ENCODE peak calls at places on chromosome 1, in nine cellular contexts. N, T, B, E, F, Q, S, R and J are unnamed samples.

GRCh38 chr1:164671597-164672327 is 112.8 kb downstream of the PBX1 start:
- DNase-seq in R (no peak), N (no peak), F (no peak), E (no peak), Q (no peak), B (no peak), T (no peak), S (peak), J (no peak)

GRCh38 chr1:158799689-158800088 is 18.7 kb upstream of the OR6N2 start:
- DNase-seq in Q (no peak), F (no peak), B (no peak), E (no peak), R (no peak), T (no peak), S (no peak), N (no peak), J (no peak)

GRCh38 chr1:26156285-26157038 is 2.4 kb upstream of the FAM110D start:
- DNase-seq in T (peak), R (no peak), F (no peak), N (peak), S (no peak), Q (no peak), E (no peak), B (no peak), J (no peak)

GRCh38 chr1:196655037-196655436 is 3.2 kb downstream of the CFH start:
- DNase-seq in R (no peak), N (no peak), B (no peak), T (no peak), S (no peak), Q (no peak), F (no peak), E (no peak), J (no peak)

GRCh38 chr1:161915051-161915503 is 108.6 kb downstream of the OLFML2B start:
- DNase-seq in R (no peak), Q (no peak), B (no peak), N (no peak), E (no peak), S (no peak), F (peak), T (no peak), J (no peak)

GRCh38 chr1:55064861-55065263 is 25.5 kb downstream of the PCSK9 start:
- DNase-seq in B (peak), R (peak), E (peak), N (peak), Q (no peak), S (peak), F (no peak), T (no peak), J (no peak)

GRCh38 chr1:155729031-155729898 is 40.4 kb downstream of the DAP3 start:
- DNase-seq in R (no peak), T (peak), S (peak), N (no peak), Q (peak), F (peak), B (peak), E (no peak), J (no peak)

GRCh38 chr1:209150114-209150513 is 433.4 kb upstream of the CAMK1G start:
- DNase-seq in Q (no peak), N (no peak), B (no peak), F (peak), S (peak), E (no peak), T (peak), R (no peak), J (no peak)

GRCh38 chr1:177937174-177937770 is 32.6 kb downstream of the SEC16B start:
- DNase-seq in N (no peak), T (no peak), F (no peak), B (no peak), R (no peak), S (no peak), Q (no peak), E (no peak), J (no peak)

GRCh38 chr1:153919879-153920852 is 2.6 kb downstream of the GATAD2B start:
- DNase-seq in Q (no peak), F (no peak), R (no peak), T (no peak), B (no peak), N (peak), S (peak), E (no peak), J (no peak)

GRCh38 chr1:44808063-44808937 is at the start of gene BTBD19:
- DNase-seq in N (no peak), R (no peak), T (peak), S (peak), Q (peak), E (no peak), B (no peak), F (peak), J (no peak)

GRCh38 chr1:153387001-153387400 is 3.9 kb downstream of the S100A8 start:
- DNase-seq in B (no peak), N (no peak), T (no peak), S (no peak), R (no peak), Q (no peak), F (no peak), E (no peak), J (no peak)